ENCODE peak calls at places on chromosomes 4 and X, in four cellular contexts. E, G, W and L are unnamed samples.

GRCh38 chrX:77426811-77427210 is 20.4 kb upstream of the FGF16 start:
- DNase-seq in G (no peak), E (no peak), W (no peak), L (no peak)

GRCh38 chr4:11585506-11585905 is 156.8 kb upstream of the HS3ST1 start:
- DNase-seq in E (no peak), W (no peak), G (no peak), L (no peak)

GRCh38 chrX:103656623-103657022 is 27.8 kb downstream of the TCEAL1 start:
- DNase-seq in W (no peak), E (no peak), G (no peak), L (peak; percentile 57)

GRCh38 chr4:7004331-7004730 is 38.8 kb upstream of the TADA2B start:
- DNase-seq in W (no peak), E (no peak), G (no peak), L (peak; percentile 75)

GRCh38 chr4:150986085-150986484 is 29.0 kb downstream of the LRBA start:
- DNase-seq in G (no peak), W (no peak), E (no peak), L (no peak)

GRCh38 chrX:68980906-68981616 is 152.2 kb downstream of the EFNB1 start:
- DNase-seq in E (no peak), W (no peak), G (no peak), L (no peak)

GRCh38 chr4:128653514-128654420 is 155.7 kb upstream of the JADE1 start:
- DNase-seq in W (no peak), G (no peak), E (peak; percentile 45), L (no peak)

GRCh38 chr4:30767147-30767546 is 47.0 kb downstream of the PCDH7 start:
- DNase-seq in W (no peak), E (no peak), G (no peak), L (no peak)

GRCh38 chrX:114611018-114611619 is 27.2 kb downstream of the HTR2C start:
- DNase-seq in W (peak; percentile 57), E (peak; percentile 7), G (no peak), L (peak; percentile 50)

GRCh38 chr4:151356510-151356909 is 31.1 kb upstream of the SH3D19 start:
- DNase-seq in W (no peak), G (no peak), E (no peak), L (peak; percentile 27)

GRCh38 chr4:165874072-165874798 is 1.2 kb downstream of the TLL1 start:
- DNase-seq in W (no peak), G (no peak), E (no peak), L (peak; percentile 23)

GRCh38 chr4:40550900-40551546 is 78.6 kb downstream of the RBM47 start:
- DNase-seq in W (peak; percentile 73), G (no peak), E (no peak), L (peak; percentile 63)

GRCh38 chr4:104490096-104490769 is 4.5 kb downstream of the CXXC4 start:
- DNase-seq in E (no peak), W (no peak), G (no peak), L (no peak)

GRCh38 chr4:67762091-67762490 is 7.9 kb upstream of the GNRHR start:
- DNase-seq in W (no peak), G (no peak), E (no peak), L (peak; percentile 59)

GRCh38 chrX:112714357-112714918 is 34.7 kb upstream of the LHFPL1 start:
- DNase-seq in W (no peak), G (no peak), E (no peak), L (no peak)

GRCh38 chrX:69285881-69286545 is 120.8 kb upstream of the PJA1 start:
- DNase-seq in E (no peak), G (peak; percentile 42), W (peak; percentile 46), L (peak; percentile 61)

GRCh38 chr4:73018595-73018994 is 50.9 kb downstream of the COX18 start:
- DNase-seq in G (no peak), W (no peak), E (no peak), L (no peak)

GRCh38 chr4:30386266-30386895 is 333.8 kb upstream of the PCDH7 start:
- DNase-seq in W (no peak), E (peak; percentile 4), G (no peak), L (peak; percentile 3)

GRCh38 chr4:113725963-113726362 is 35.6 kb downstream of the CAMK2D start:
- DNase-seq in G (no peak), E (no peak), W (no peak), L (no peak)

GRCh38 chrX:133921764-133922389 is 63.5 kb downstream of the GPC3 start:
- DNase-seq in G (no peak), E (no peak), W (peak; percentile 57), L (peak; percentile 28)

GRCh38 chrX:134416106-134416505 is 43.9 kb upstream of the HPRT1 start:
- DNase-seq in E (no peak), G (no peak), W (no peak), L (no peak)

GRCh38 chr4:140641789-140642439 is 73.2 kb upstream of the UCP1 start:
- DNase-seq in G (no peak), E (no peak), W (no peak), L (no peak)

GRCh38 chr4:37977471-37978452 is 17.6 kb downstream of the PTTG2 start:
- DNase-seq in G (peak; percentile 50), W (peak; percentile 76), E (no peak), L (peak; percentile 86)